ENCODE peak calls at places on chromosomes 3 and 15, in five cellular contexts. L, Y, U, C and N are unnamed samples.

GRCh38 chr3:36729204-36730056 is 34.9 kb downstream of the DCLK3 start:
- DNase-seq in L (peak; percentile 57), Y (peak; percentile 28), U (peak; percentile 39), C (peak; percentile 47), N (peak; percentile 69)

GRCh38 chr3:47288966-47289910 is 6.5 kb downstream of the KLHL18 start:
- DNase-seq in L (no peak), Y (no peak), U (no peak), C (no peak), N (no peak)

GRCh38 chr15:65132841-65133549 is 613 bp downstream of the PDCD7 start:
- DNase-seq in L (peak; percentile 45), Y (peak; percentile 62), U (no peak), C (peak; percentile 74), N (peak; percentile 33)

GRCh38 chr15:80175436-80175835 is 22.6 kb downstream of the FAH start:
- DNase-seq in L (no peak), Y (no peak), U (no peak), C (no peak), N (no peak)

GRCh38 chr3:192092388-192093005 is 631.5 kb downstream of the PYDC2 start:
- DNase-seq in L (no peak), Y (no peak), U (no peak), C (no peak), N (no peak)

GRCh38 chr3:78139166-78139565 is 1099.3 kb downstream of the ROBO2 start:
- DNase-seq in L (no peak), Y (peak; percentile 23), U (no peak), C (no peak), N (peak; percentile 19)

GRCh38 chr3:42804831-42805821 is 836 bp upstream of the HIGD1A start:
- DNase-seq in L (peak; percentile 67), Y (no peak), U (no peak), C (peak; percentile 62), N (no peak)

GRCh38 chr15:77473328-77473727 is 52.6 kb downstream of the HMG20A start:
- DNase-seq in L (no peak), Y (no peak), U (no peak), C (no peak), N (no peak)

GRCh38 chr3:31356941-31357340 is 175.8 kb upstream of the STT3B start:
- DNase-seq in L (peak; percentile 89), Y (peak; percentile 78), U (no peak), C (peak; percentile 26), N (no peak)

GRCh38 chr3:36058404-36059035 is 321.8 kb upstream of the STAC start:
- DNase-seq in L (no peak), Y (no peak), U (no peak), C (no peak), N (peak; percentile 58)

GRCh38 chr15:100311099-100311751 is 30.6 kb downstream of the ADAMTS17 start:
- DNase-seq in L (no peak), Y (no peak), U (no peak), C (no peak), N (no peak)

GRCh38 chr15:98035577-98036010 is 75.1 kb downstream of the ARRDC4 start:
- DNase-seq in L (no peak), Y (peak; percentile 83), U (no peak), C (peak; percentile 9), N (no peak)

GRCh38 chr3:49839193-49839809 is 17.1 kb downstream of the TRAIP start:
- DNase-seq in L (peak; percentile 78), Y (peak; percentile 52), U (peak; percentile 44), C (peak; percentile 91), N (peak; percentile 68)

GRCh38 chr3:32198714-32199113 is 39.8 kb upstream of the CMTM8 start:
- DNase-seq in L (no peak), Y (no peak), U (no peak), C (no peak), N (no peak)

GRCh38 chr3:55235416-55235815 is 251.7 kb downstream of the WNT5A start:
- DNase-seq in L (no peak), Y (no peak), U (no peak), C (no peak), N (no peak)

GRCh38 chr15:81163961-81164800 is 30.1 kb downstream of the CFAP161 start:
- DNase-seq in L (peak; percentile 85), Y (peak; percentile 16), U (no peak), C (no peak), N (no peak)

GRCh38 chr3:172447611-172448579 is at the start of gene GHSR:
- DNase-seq in L (no peak), Y (no peak), U (no peak), C (no peak), N (no peak)
- TF ChIP-seq EZH2 in L (no peak), Y (peak; percentile 96), U (no peak), C (peak; percentile 4), N (no peak)

DNA sequence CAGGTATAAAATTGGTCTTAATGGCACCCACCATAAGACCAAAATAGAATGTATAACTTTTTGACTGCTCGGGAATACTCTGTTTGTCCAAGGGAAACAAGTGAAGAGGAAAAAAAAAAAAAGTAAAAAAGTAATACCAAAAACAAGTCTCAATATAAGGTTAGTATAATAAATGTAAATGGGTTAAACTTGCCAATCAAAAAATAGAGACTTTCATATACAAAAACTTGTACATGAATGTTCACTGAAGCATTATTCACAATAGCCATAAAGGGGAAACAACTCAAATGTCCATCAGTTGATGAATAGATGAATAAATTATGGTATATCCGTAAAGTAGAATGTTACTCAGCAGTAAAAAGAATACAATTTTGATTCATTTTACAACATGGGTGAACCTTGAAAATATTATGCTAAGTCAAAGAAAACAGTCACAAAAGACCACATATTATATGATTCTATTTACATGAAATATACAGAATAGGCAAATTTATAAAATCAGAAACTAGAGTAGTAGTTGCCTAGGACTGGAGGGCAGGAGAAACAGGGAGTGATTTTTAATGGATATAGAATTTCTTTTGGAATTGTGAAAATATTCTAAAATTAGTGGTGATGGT is 39.6 kb upstream of the FGD5 start:
- DNase-seq in L (no peak), Y (no peak), U (no peak), C (no peak), N (no peak)
- TF ChIP-seq CTCF in L (no peak), Y (no peak), U (no peak), C (no peak), N (no peak)

GRCh38 chr3:23864954-23865353 is 51.8 kb downstream of the NKIRAS1 start:
- DNase-seq in L (no peak), Y (no peak), U (no peak), C (no peak), N (no peak)
- H3K4me1 ChIP-seq in L (no peaks in the 10 kb centered on the region), Y (no peaks in the 10 kb centered on the region), U (peaks cover 13% of the 10 kb centered on the region), C (peaks cover 25% of the 10 kb centered on the region), N (no peaks in the 10 kb centered on the region)

GRCh38 chr15:63504979-63505841 is 817 bp downstream of the USP3 start:
- DNase-seq in L (peak; percentile 75), Y (peak; percentile 48), U (no peak), C (peak; percentile 76), N (peak; percentile 63)
- TF ChIP-seq EZH2 in L (no peak), Y (no peak), U (no peak), C (no peak), N (no peak)

GRCh38 chr15:49737138-49737537 is 116.3 kb downstream of the DTWD1 start:
- DNase-seq in L (no peak), Y (no peak), U (no peak), C (no peak), N (no peak)

GRCh38 chr15:49747340-49747739 is 126.5 kb downstream of the DTWD1 start:
- DNase-seq in L (peak; percentile 68), Y (no peak), U (no peak), C (no peak), N (no peak)

GRCh38 chr15:49741721-49742120 is 120.9 kb downstream of the DTWD1 start:
- DNase-seq in L (peak; percentile 14), Y (no peak), U (no peak), C (no peak), N (no peak)

DNA sequence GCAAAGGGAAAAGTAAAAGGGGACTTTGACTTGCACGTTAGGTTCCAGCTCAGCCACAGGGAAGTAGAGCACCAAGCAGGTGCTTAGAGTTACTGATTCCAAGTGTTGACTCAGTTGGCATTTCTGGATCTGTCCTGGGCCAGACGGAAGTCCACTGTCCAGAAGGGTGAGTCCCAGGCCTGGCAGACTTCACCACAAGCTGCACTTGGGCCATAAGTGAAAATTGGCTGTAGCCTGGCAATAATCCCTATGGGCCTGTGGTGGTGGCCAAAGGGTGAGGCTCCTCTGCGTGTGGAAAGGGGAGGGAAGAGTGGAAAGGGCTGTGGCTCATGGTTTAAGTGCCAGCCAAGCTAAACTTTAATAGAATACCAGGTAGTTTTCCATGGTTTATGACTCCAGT is 121.5 kb downstream of the DTWD1 start:
- DNase-seq in L (no peak), Y (no peak), U (no peak), C (no peak), N (no peak)
- TF ChIP-seq CTCF in L (no peak), Y (no peak), U (no peak), C (no peak), N (no peak)

DNA sequence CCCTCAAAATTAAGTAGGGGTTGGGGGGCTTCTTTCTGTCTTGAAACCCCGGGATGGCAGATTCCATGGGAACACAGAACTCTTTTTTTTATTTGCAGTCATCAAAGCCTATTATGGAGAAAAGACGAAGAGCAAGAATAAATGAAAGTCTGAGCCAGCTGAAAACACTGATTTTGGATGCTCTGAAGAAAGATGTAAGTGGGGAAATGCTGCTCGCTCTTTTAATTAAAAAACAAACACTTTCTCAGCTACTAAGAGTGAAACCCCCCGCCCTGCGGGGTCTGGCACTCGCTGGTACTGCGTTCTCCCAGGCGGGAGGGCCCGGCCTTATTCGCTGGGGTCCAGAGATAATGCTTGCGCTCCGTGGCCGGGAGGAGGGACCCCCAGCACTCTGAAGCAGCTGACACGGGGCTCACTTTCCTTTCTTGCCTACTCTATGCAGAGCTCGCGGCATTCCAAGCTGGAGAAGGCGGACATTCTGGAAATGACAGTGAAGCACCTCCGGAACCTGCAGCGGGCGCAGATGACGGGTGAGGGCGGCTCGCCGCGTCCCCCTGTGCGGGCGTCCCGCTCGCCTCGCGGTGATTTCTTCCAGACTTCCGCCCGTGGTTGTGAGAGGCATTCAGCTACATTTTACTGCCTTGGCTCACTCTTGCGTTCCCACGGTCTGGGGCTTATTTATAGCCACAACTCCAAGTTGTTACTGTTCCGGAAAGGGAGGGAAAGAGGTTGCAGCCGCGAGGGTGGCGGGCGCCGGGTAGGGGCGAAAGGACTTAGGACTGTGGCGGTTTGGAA is 768 bp downstream of the HES1 start:
- DNase-seq in L (peak; percentile 63), Y (no peak), U (no peak), C (peak; percentile 63), N (peak; percentile 78)
- H3K4me1 ChIP-seq in L (peaks cover 61% of the 10 kb centered on the region), Y (peaks cover 62% of the 10 kb centered on the region), U (peaks cover 89% of the 10 kb centered on the region), C (peaks cover 44% of the 10 kb centered on the region), N (peaks cover 24% of the 10 kb centered on the region)

GRCh38 chr3:185153861-185154629 is 1.2 kb upstream of the C3orf70 start:
- DNase-seq in L (no peak), Y (no peak), U (no peak), C (no peak), N (no peak)

GRCh38 chr3:185153170-185153733 is 392 bp upstream of the C3orf70 start:
- DNase-seq in L (no peak), Y (no peak), U (no peak), C (peak; percentile 24), N (peak; percentile 22)

GRCh38 chr3:185151101-185151958 is 1.5 kb downstream of the C3orf70 start:
- DNase-seq in L (no peak), Y (no peak), U (no peak), C (no peak), N (no peak)

GRCh38 chr3:185151959-185152432 is 864 bp downstream of the C3orf70 start:
- DNase-seq in L (no peak), Y (no peak), U (no peak), C (no peak), N (peak; percentile 39)

GRCh38 chr3:185152433-185153169 is at the start of gene C3orf70:
- DNase-seq in L (peak; percentile 27), Y (peak; percentile 25), U (no peak), C (peak; percentile 74), N (peak; percentile 56)
- TF ChIP-seq EZH2 in L (peak; percentile 73), Y (peak; percentile 70), U (no peak), C (no peak), N (peak; percentile 79)